ENCODE peak calls at places on chromosomes 6 and 20, in four cellular contexts. H is effector CD4-positive, alpha-beta T cell; D is astrocyte of the spinal cord; N is fibroblast of pulmonary artery. T is an unnamed sample.

GRCh38 chr6:12039540-12040459 is 27.7 kb downstream of the HIVEP1 start:
- DNase-seq in H (no peak), D (no peak), N (no peak), T (no peak)

GRCh38 chr20:57326667-57327455 is 2.7 kb upstream of the SPO11 start:
- DNase-seq in H (no peak), D (no peak), N (no peak), T (no peak)

GRCh38 chr6:79672631-79673065 is 41.5 kb downstream of the SH3BGRL2 start:
- DNase-seq in H (no peak), D (peak), N (peak), T (no peak)

GRCh38 chr6:109309917-109310316 is 72.3 kb downstream of the CD164 start:
- DNase-seq in H (no peak), D (no peak), N (no peak), T (no peak)

GRCh38 chr6:43271103-43271815 is 26.8 kb upstream of the SLC22A7 start:
- DNase-seq in H (no peak), D (no peak), N (no peak), T (no peak)

GRCh38 chr6:37409501-37409900 is 23.5 kb upstream of the CMTR1 start:
- DNase-seq in H (no peak), D (no peak), N (no peak), T (no peak)

GRCh38 chr20:25314497-25315417 is 66.9 kb downstream of the PYGB start:
- DNase-seq in H (no peak), D (no peak), N (no peak), T (no peak)

GRCh38 chr20:46031701-46032254 is 2.8 kb downstream of the SLC12A5 start:
- DNase-seq in H (no peak), D (no peak), N (no peak), T (peak)

GRCh38 chr6:52361347-52361944 is 505 bp upstream of the PAQR8 start:
- DNase-seq in H (peak), D (peak), N (no peak), T (no peak)

GRCh38 chr6:49341869-49342268 is 121.2 kb downstream of the MMUT start:
- DNase-seq in H (no peak), D (no peak), N (no peak), T (no peak)

GRCh38 chr6:39430968-39431523 is 108.5 kb upstream of the KCNK16 start:
- DNase-seq in H (no peak), D (no peak), N (no peak), T (peak)

GRCh38 chr6:28893172-28893799 is 30.5 kb downstream of the TRIM27 start:
- DNase-seq in H (no peak), D (no peak), N (no peak), T (no peak)

GRCh38 chr20:25064561-25064960 is 6.6 kb upstream of the ACSS1 start:
- DNase-seq in H (no peak), D (no peak), N (no peak), T (no peak)

GRCh38 chr20:17635846-17636245 is 46.2 kb downstream of the RRBP1 start:
- DNase-seq in H (no peak), D (no peak), N (no peak), T (no peak)

GRCh38 chr6:118980063-118980462 is 45.1 kb upstream of the MCM9 start:
- DNase-seq in H (no peak), D (no peak), N (peak), T (no peak)

GRCh38 chr6:145963216-145964068 is 716 bp downstream of the SHPRH start:
- DNase-seq in H (peak), D (peak), N (peak), T (peak)

GRCh38 chr6:160102956-160103824 is 18.4 kb upstream of the SLC22A1 start:
- DNase-seq in H (no peak), D (no peak), N (peak), T (peak)

GRCh38 chr20:51348866-51349265 is 193.7 kb downstream of the NFATC2 start:
- DNase-seq in H (no peak), D (no peak), N (no peak), T (no peak)

GRCh38 chr6:45690846-45691245 is 313.1 kb upstream of the SUPT3H start:
- DNase-seq in H (no peak), D (no peak), N (no peak), T (no peak)

GRCh38 chr6:112979830-112980229 is 632.7 kb downstream of the RFPL4B start:
- DNase-seq in H (no peak), D (peak), N (peak), T (no peak)

GRCh38 chr6:96116674-96117073 is 100.9 kb downstream of the FUT9 start:
- DNase-seq in H (no peak), D (no peak), N (no peak), T (no peak)

T was measured in SHP77.